ENCODE peak calls at places on chromosomes 13 and 19, in six cellular contexts. C is activated CD4-positive, alpha-beta T cell treated with anti-CD3 and anti-CD28 coated beads, Interleukin-2, amount 10 ng/mL, durations not matched to agents 7 days and 5 days; J is DND-41; A is GM13976; I is cardiac fibroblast; W is progenitor cell of endocrine pancreas. D is an unnamed sample.

GRCh38 chr19:18128044-18128443 is 24.9 kb upstream of the PIK3R2 start:
- DNase-seq in A (no peak), C (no peak), J (no peak), I (no peak), W (no peak), D (no peak)

GRCh38 chr19:15282311-15282705 is 50.0 kb downstream of the BRD4 start:
- DNase-seq in A (no peak), C (no peak), I (no peak), W (no peak), J (no peak), D (no peak)

GRCh38 chr19:46019270-46019669 is 3.6 kb downstream of the PGLYRP1 start:
- DNase-seq in W (no peak), A (no peak), C (no peak), I (no peak), J (no peak), D (no peak)

GRCh38 chr19:11171144-11171543 is 15.6 kb upstream of the SPC24 start:
- DNase-seq in I (no peak), A (no peak), W (no peak), J (no peak), C (no peak), D (no peak)

GRCh38 chr19:48135411-48135810 is 24.8 kb upstream of the PLA2G4C start:
- DNase-seq in W (no peak), A (no peak), I (no peak), J (peak), C (no peak), D (no peak)

GRCh38 chr13:40933508-40933907 is 85.6 kb downstream of the ELF1 start:
- DNase-seq in C (no peak), W (no peak), J (no peak), I (no peak), A (peak), D (no peak)

GRCh38 chr13:31631716-31632115 is 107.6 kb upstream of the RXFP2 start:
- DNase-seq in W (no peak), C (no peak), A (no peak), J (no peak), I (no peak), D (no peak)

GRCh38 chr13:21675095-21676007 is 4.5 kb downstream of the FGF9 start:
- DNase-seq in A (peak), C (no peak), W (peak), I (no peak), J (no peak), D (peak)

GRCh38 chr19:55345818-55346724 is 6.4 kb downstream of the KMT5C start:
- DNase-seq in J (no peak), I (peak), A (no peak), C (no peak), W (no peak), D (no peak)

GRCh38 chr19:1098177-1099051 is 3.2 kb upstream of the POLR2E start:
- DNase-seq in C (no peak), J (no peak), I (no peak), W (no peak), A (no peak), D (no peak)

GRCh38 chr19:20928371-20928770 is 5.3 kb downstream of the ZNF85 start:
- DNase-seq in A (no peak), C (no peak), I (peak), J (no peak), W (no peak), D (no peak)

GRCh38 chr13:20546559-20546958 is 20.4 kb upstream of the IFT88 start:
- DNase-seq in W (no peak), J (no peak), I (no peak), C (no peak), A (no peak), D (no peak)

GRCh38 chr19:50975766-50976165 is 6.4 kb upstream of the KLK6 start:
- DNase-seq in A (no peak), I (no peak), C (no peak), W (no peak), J (no peak), D (no peak)

GRCh38 chr13:33639158-33639557 is 178.8 kb upstream of the RFC3 start:
- DNase-seq in C (no peak), J (no peak), I (peak), A (no peak), W (no peak), D (no peak)

GRCh38 chr13:97928306-97928705 is 25.2 kb upstream of the IPO5 start:
- DNase-seq in A (no peak), W (no peak), J (no peak), I (no peak), C (no peak), D (no peak)

GRCh38 chr19:11091343-11092153 is 2.3 kb downstream of the LDLR start:
- DNase-seq in A (no peak), I (peak), J (no peak), W (no peak), C (peak), D (no peak)

GRCh38 chr13:113658836-113659235 is 838 bp upstream of the ATP4B start:
- DNase-seq in I (no peak), W (no peak), A (no peak), J (no peak), C (no peak), D (no peak)

GRCh38 chr13:111365149-111366005 is 44.9 kb downstream of the TEX29 start:
- DNase-seq in A (no peak), W (no peak), J (no peak), I (no peak), C (no peak), D (no peak)

GRCh38 chr19:12773571-12773970 is 1.8 kb downstream of the HOOK2 start:
- DNase-seq in J (no peak), C (no peak), A (no peak), W (no peak), I (peak), D (no peak)

GRCh38 chr13:39789451-39789850 is 134.0 kb downstream of the COG6 start:
- DNase-seq in A (no peak), C (no peak), J (no peak), W (no peak), I (no peak), D (no peak)

GRCh38 chr19:19539738-19540703 is 2.0 kb downstream of the CILP2 start:
- DNase-seq in J (no peak), W (no peak), A (peak), I (peak), C (peak), D (no peak)

GRCh38 chr13:97883356-97883755 is 70.1 kb upstream of the IPO5 start:
- DNase-seq in J (no peak), W (no peak), C (no peak), I (peak), A (no peak), D (no peak)

GRCh38 chr19:41445575-41445974 is 2.6 kb downstream of the ERICH4 start:
- DNase-seq in W (no peak), C (no peak), I (no peak), J (no peak), A (no peak), D (no peak)

GRCh38 chr19:44824758-44825157 is 15.9 kb downstream of the BCAM start:
- DNase-seq in J (no peak), C (no peak), I (no peak), W (no peak), A (no peak), D (peak)

GRCh38 chr13:94416454-94417080 is 62.9 kb downstream of the DCT start:
- DNase-seq in W (peak), A (no peak), I (peak), J (no peak), C (no peak), D (peak)

GRCh38 chr19:27894906-27895754 is 1317.8 kb downstream of the UQCRFS1 start:
- DNase-seq in A (no peak), I (no peak), C (no peak), J (no peak), W (no peak), D (no peak)

GRCh38 chr13:41639237-41639904 is 182.0 kb downstream of the RGCC start:
- DNase-seq in A (no peak), J (no peak), I (no peak), W (no peak), C (no peak), D (no peak)

GRCh38 chr13:32430018-32430747 is 2.3 kb upstream of the N4BP2L1 start:
- DNase-seq in A (no peak), J (no peak), C (no peak), I (no peak), W (no peak), D (no peak)